ENCODE peak calls at places on chromosomes 12 and 14, in seven cellular contexts. S, W, R, X, M, E and L are unnamed samples.

GRCh38 chr12:34108405-34108803 is 86.1 kb downstream of the ALG10 start:
- DNase-seq in S (no peak), W (no peak), R (no peak), X (no peak), M (no peak), E (no peak), L (no peak)

GRCh38 chr12:62032838-62033237 is 227.4 kb upstream of the USP15 start:
- DNase-seq in S (no peak), W (no peak), R (no peak), X (no peak), M (no peak), E (no peak), L (no peak)

GRCh38 chr12:115481141-115481540 is 796.4 kb downstream of the MED13L start:
- DNase-seq in S (no peak), W (peak), R (no peak), X (no peak), M (no peak), E (no peak), L (no peak)

GRCh38 chr12:67434653-67435375 is 165.7 kb downstream of the CAND1 start:
- DNase-seq in S (no peak), W (peak), R (no peak), X (no peak), M (peak), E (no peak), L (peak)

GRCh38 chr12:122871851-122872785 is 23.8 kb downstream of the VPS37B start:
- DNase-seq in S (peak), W (peak), R (no peak), X (peak), M (no peak), E (no peak), L (peak)

GRCh38 chr14:61120576-61120975 is 139.5 kb downstream of the SLC38A6 start:
- DNase-seq in S (no peak), W (no peak), R (no peak), X (no peak), M (no peak), E (no peak), L (no peak)

GRCh38 chr14:91229743-91230200 is 14.7 kb downstream of the GPR68 start:
- DNase-seq in S (no peak), W (peak), R (no peak), X (no peak), M (no peak), E (no peak), L (peak)

GRCh38 chr14:54291491-54292191 is 105.2 kb upstream of the CDKN3 start:
- DNase-seq in S (peak), W (no peak), R (no peak), X (no peak), M (no peak), E (no peak), L (no peak)

GRCh38 chr14:90042587-90043252 is 19.1 kb upstream of the KCNK13 start:
- DNase-seq in S (no peak), W (no peak), R (no peak), X (no peak), M (no peak), E (no peak), L (no peak)

GRCh38 chr12:75289678-75290200 is 40.4 kb downstream of the CAPS2 start:
- DNase-seq in S (peak), W (peak), R (no peak), X (no peak), M (no peak), E (no peak), L (peak)

GRCh38 chr14:99644723-99645544 is at the start of gene HHIPL1:
- DNase-seq in S (peak), W (peak), R (no peak), X (peak), M (no peak), E (no peak), L (no peak)

DNA sequence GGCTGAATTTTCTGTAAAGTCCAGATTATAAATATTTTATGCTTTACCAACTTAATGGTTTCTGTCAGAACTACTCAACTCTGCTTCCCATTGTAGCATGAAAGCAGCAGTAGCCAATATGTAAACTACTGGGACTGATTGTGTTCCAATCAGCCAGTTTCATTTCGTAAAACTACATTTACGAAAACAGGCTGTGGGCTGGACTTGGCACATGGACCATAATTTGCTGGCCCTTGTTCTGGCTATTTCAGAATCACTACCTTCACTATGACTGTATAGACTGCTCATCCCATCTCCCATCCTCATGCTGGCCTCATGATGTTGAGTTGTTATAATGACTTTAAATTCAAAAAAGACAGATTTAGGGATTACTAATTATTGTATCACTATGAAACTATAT is 38.7 kb downstream of the FAR2 start:
- DNase-seq in S (no peak), W (no peak), R (no peak), X (no peak), M (no peak), E (no peak), L (peak)
- H3K4me3 ChIP-seq in S (no peak), W (no peak), R (no peak), X (no peak), M (no peak), E (no peak), L (no peak)

GRCh38 chr12:51172515-51173431 is at the start of gene TFCP2:
- DNase-seq in S (peak), W (peak), R (peak), X (peak), M (peak), E (peak), L (peak)
- H3K4me3 ChIP-seq in S (peak), W (peak), R (peak), X (peak), M (peak), E (peak), L (peak)

DNA sequence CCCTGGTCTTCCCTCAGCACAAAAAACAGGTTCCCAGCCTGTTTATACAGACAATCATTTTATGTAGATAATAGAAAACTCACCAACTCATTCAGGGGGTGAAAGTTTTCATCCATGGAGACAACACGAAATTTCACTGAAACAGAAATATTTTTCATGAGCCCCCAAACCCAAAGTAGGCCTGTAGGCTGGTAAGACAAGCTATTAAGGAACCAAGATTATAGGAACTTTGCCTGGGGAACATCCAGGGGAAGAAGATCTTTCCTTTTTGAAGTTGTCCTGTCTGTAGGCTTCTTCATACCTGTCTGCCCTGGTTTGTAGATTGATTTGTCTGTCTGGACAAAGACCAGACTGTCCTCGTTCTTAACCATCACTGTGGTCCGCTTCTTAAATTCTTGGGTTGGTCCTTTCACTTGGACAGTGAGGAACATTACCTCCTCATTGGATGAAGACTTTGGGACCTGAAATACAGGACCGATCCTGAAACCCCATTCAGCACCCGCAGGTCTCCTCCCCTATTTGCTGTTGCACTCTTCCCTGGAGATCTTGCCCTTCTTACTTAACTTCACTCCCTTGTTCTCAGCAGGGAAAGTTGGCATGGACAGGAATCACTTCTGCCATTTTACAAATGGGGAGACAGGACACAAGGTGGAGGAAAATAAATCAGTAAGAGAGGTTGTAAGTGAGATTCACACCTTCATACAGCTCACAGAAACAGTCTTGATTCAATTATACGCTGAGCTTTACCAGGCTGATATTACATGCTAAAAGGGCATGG is 3.5 kb downstream of the A2M start:
- DNase-seq in S (no peak), W (no peak), R (no peak), X (no peak), M (no peak), E (no peak), L (no peak)
- H3K4me3 ChIP-seq in S (no peak), W (no peak), R (peak), X (peak), M (no peak), E (no peak), L (no peak)

GRCh38 chr12:111767362-111768158 is 827 bp downstream of the ALDH2 start:
- DNase-seq in S (peak), W (peak), R (no peak), X (no peak), M (no peak), E (no peak), L (no peak)
- H3K4me3 ChIP-seq in S (peak), W (peak), R (peak), X (peak), M (peak), E (peak), L (peak)

GRCh38 chr12:132225214-132225613 is 81.0 kb downstream of the NOC4L start:
- DNase-seq in S (no peak), W (no peak), R (no peak), X (no peak), M (no peak), E (no peak), L (no peak)
- H3K4me3 ChIP-seq in S (no peak), W (no peak), R (no peak), X (no peak), M (no peak), E (no peak), L (no peak)

DNA sequence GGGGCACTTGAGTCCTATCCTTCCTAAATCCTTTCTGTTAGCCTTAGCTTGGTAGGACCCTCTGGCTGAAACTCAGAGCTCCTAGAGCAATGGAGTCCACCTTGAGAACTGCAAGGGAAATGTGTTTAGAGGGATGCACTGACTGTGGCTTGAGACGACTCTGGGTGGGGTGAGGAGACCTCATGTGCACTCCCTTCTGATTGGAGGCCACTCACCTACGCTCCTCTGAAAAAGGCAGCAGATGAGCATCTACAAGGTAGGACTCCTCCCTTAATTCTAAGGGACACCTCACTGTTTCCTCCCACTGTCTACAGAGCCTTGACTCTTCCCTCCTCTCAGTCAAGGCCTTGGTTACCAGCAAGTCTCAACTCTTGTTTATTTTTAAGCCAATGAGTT is 1.0 kb downstream of the MAP3K12 start:
- DNase-seq in S (no peak), W (no peak), R (no peak), X (no peak), M (no peak), E (no peak), L (no peak)
- H3K4me3 ChIP-seq in S (no peak), W (peak), R (no peak), X (peak), M (peak), E (no peak), L (peak)

DNA sequence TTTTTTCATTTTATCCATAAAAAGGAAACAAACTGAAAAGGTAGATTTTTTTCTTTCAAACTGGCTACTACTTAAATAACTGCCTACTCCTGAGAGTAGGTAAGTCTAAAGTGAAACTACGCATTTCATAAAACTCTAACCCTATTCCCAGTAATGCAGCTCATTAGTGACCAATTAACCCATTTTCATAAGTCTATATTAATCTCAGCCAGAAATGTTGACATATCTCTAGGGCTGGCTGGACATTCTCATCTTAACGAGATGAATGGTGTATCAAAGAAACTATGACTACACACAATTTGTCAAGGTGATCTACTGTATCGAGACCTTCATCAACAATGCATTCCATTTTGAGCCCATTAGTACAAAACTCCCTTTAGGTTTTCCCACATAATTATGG is 57.2 kb downstream of the EPS8 start:
- DNase-seq in S (no peak), W (no peak), R (no peak), X (no peak), M (no peak), E (no peak), L (no peak)
- H3K4me3 ChIP-seq in S (no peak), W (no peak), R (no peak), X (no peak), M (no peak), E (no peak), L (no peak)

GRCh38 chr14:60002819-60003492 is 83.0 kb downstream of the LRRC9 start:
- DNase-seq in S (no peak), W (no peak), R (no peak), X (peak), M (no peak), E (no peak), L (peak)
- H3K4me3 ChIP-seq in S (no peak), W (no peak), R (no peak), X (no peak), M (no peak), E (no peak), L (no peak)

GRCh38 chr14:87799400-87799799 is 193.6 kb downstream of the GALC start:
- DNase-seq in S (no peak), W (no peak), R (no peak), X (no peak), M (no peak), E (no peak), L (no peak)
- H3K4me3 ChIP-seq in S (no peak), W (no peak), R (no peak), X (no peak), M (no peak), E (no peak), L (no peak)